ENCODE peak calls at places on chromosomes 3 and 15, in five cellular contexts. O is mucosa of descending colon, H is uterus, I is endothelial cell of umbilical vein, Q is HAP-1. A is an unnamed sample.

GRCh38 chr15:101187820-101188516 is 63.9 kb downstream of the CHSY1 start:
- DNase-seq in I (peak; percentile 88), O (no peak), H (no peak), Q (no peak), A (no peak)

GRCh38 chr3:72829701-72830100 is 18.5 kb downstream of the SHQ1 start:
- DNase-seq in H (no peak), O (no peak), I (no peak), Q (no peak), A (no peak)

GRCh38 chr15:38226867-38227266 is 25.8 kb upstream of the SPRED1 start:
- DNase-seq in I (peak; percentile 78), O (no peak), H (no peak), Q (no peak), A (no peak)

GRCh38 chr3:8607285-8608040 is 37.1 kb downstream of the SSUH2 start:
- DNase-seq in O (no peak), H (peak; percentile 55), I (peak; percentile 78), Q (no peak), A (peak; percentile 61)

GRCh38 chr3:126416943-126417342 is 22.2 kb downstream of the CFAP100 start:
- DNase-seq in I (no peak), H (no peak), Q (no peak), O (no peak), A (no peak)

GRCh38 chr3:107407355-107407754 is 30.1 kb downstream of the CCDC54 start:
- DNase-seq in I (no peak), H (no peak), Q (no peak), O (no peak), A (no peak)

GRCh38 chr3:38805765-38806386 is 10.1 kb downstream of the SCN10A start:
- DNase-seq in Q (peak; percentile 78), O (no peak), I (peak; percentile 74), H (no peak), A (no peak)

GRCh38 chr15:63077952-63078351 is 35.4 kb downstream of the TPM1 start:
- DNase-seq in H (no peak), Q (no peak), I (no peak), O (no peak), A (no peak)

GRCh38 chr3:169256791-169257522 is 406.6 kb downstream of the MECOM start:
- DNase-seq in I (no peak), H (no peak), O (no peak), Q (no peak), A (no peak)

GRCh38 chr15:58472221-58472620 is 40.4 kb downstream of the LIPC start:
- DNase-seq in H (no peak), I (no peak), Q (no peak), O (no peak), A (no peak)

GRCh38 chr3:181362378-181362777 is 349.3 kb upstream of the SOX2 start:
- DNase-seq in I (no peak), O (no peak), H (no peak), Q (no peak), A (no peak)

GRCh38 chr3:180102134-180102533 is 65.4 kb upstream of the PEX5L start:
- DNase-seq in O (no peak), I (no peak), H (no peak), Q (no peak), A (no peak)

GRCh38 chr15:33729648-33730047 is 238.6 kb upstream of the CHRM5 start:
- DNase-seq in O (no peak), H (no peak), I (peak; percentile 34), Q (no peak), A (no peak)

GRCh38 chr3:56135941-56136340 is 332.3 kb downstream of the ERC2 start:
- DNase-seq in H (no peak), Q (no peak), O (no peak), I (no peak), A (no peak)

GRCh38 chr3:41327718-41328117 is 128.4 kb downstream of the CTNNB1 start:
- DNase-seq in O (no peak), H (no peak), Q (no peak), I (no peak), A (no peak)

GRCh38 chr3:72728329-72728889 is 119.8 kb downstream of the SHQ1 start:
- DNase-seq in I (no peak), Q (no peak), O (no peak), H (no peak), A (no peak)

GRCh38 chr15:50940506-50940905 is 32.0 kb downstream of the AP4E1 start:
- DNase-seq in O (no peak), Q (no peak), I (peak; percentile 66), H (no peak), A (no peak)

GRCh38 chr15:101487060-101487459 is 2.4 kb downstream of the PCSK6 start:
- DNase-seq in O (no peak), H (no peak), Q (no peak), I (no peak), A (no peak)

GRCh38 chr3:14404396-14405119 is 2.2 kb downstream of the SLC6A6 start:
- DNase-seq in Q (peak; percentile 27), H (no peak), O (no peak), I (no peak), A (no peak)

GRCh38 chr3:100893108-100893507 is 100.1 kb downstream of the ABI3BP start:
- DNase-seq in O (no peak), H (no peak), Q (no peak), I (no peak), A (no peak)

GRCh38 chr3:160180581-160181216 is 44.5 kb upstream of the C3orf80 start:
- DNase-seq in O (no peak), H (peak; percentile 36), Q (no peak), I (peak; percentile 66), A (no peak)

GRCh38 chr3:165451671-165452070 is 255.5 kb upstream of the SLITRK3 start:
- DNase-seq in H (no peak), O (no peak), I (no peak), Q (no peak), A (no peak)
- H3K9me3 ChIP-seq in H (no peaks in the 10 kb centered on the region), O (no peaks in the 10 kb centered on the region), I (peaks cover 7% of the 10 kb centered on the region), Q (no peaks in the 10 kb centered on the region), A (no peaks in the 10 kb centered on the region)

GRCh38 chr15:25234831-25235230 is 204.0 kb downstream of the UBE3A start:
- DNase-seq in I (no peak), H (no peak), O (no peak), Q (no peak), A (peak; percentile 19)
- H3K9me3 ChIP-seq in I (peaks cover 8% of the 10 kb centered on the region), H (no peaks in the 10 kb centered on the region), O (peaks cover 95% of the 10 kb centered on the region), Q (no peaks in the 10 kb centered on the region), A (no peaks in the 10 kb centered on the region)

GRCh38 chr3:186382217-186382885 is 20.3 kb upstream of the DGKG start:
- DNase-seq in Q (no peak), I (no peak), O (no peak), H (no peak), A (no peak)

GRCh38 chr3:186380622-186381380 is 18.8 kb upstream of the DGKG start:
- DNase-seq in O (no peak), I (no peak), Q (no peak), H (no peak), A (no peak)

GRCh38 chr3:186385856-186386602 is 24.0 kb upstream of the DGKG start:
- DNase-seq in I (no peak), Q (no peak), O (no peak), H (no peak), A (no peak)

GRCh38 chr3:186381424-186382216 is 19.6 kb upstream of the DGKG start:
- DNase-seq in H (no peak), I (no peak), Q (no peak), O (no peak), A (no peak)

DNA sequence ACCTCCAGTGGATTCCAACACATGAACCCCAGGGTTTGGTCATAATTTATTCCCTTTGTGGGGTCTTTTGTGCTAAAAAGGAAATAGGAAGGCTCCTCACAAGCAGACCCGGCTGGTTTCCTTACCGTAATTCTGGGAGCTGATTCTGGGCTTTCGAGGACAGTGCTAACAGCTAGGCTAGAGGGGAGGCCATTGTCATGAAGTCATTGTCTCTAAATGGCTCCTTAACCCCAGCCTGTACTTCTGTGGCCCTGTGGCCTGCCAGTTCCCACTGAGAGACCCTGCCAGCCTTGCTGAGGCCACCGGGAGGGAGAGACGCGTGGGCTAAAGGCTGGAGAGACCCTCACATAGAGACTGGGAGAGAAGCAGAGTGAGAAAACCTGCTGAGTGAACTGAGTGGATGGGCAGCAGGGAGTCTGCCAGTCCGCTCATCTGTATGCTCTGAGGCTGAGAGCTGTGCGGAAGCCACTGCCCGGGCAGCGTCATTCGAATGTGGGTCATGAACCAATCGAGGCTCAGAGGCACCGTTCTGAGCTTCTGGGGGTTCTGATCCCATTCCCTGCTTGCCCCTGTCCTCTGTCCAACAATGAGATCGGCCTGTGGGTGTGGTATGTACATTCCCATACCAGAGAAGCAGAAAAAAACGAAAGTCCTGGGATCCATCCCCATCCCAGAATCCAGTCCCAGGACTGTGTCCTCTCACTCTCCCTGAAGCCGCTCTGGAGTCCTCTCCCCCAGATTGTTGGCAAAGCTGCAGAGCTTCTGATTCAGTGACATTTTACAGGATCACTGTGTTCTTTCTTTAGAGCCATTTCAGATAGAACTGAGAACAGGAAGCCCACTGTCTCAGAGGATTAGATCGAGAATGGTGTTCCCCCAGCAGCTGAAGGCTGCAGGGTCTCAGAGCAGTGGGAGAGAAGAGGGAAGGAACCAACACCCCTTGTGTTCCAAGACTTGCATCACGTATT is 21.3 kb upstream of the DGKG start:
- DNase-seq in H (no peak), Q (no peak), I (no peak), O (no peak), A (no peak)
- H3K9me3 ChIP-seq in H (no peaks in the 10 kb centered on the region), Q (no peaks in the 10 kb centered on the region), I (no peaks in the 10 kb centered on the region), O (no peaks in the 10 kb centered on the region), A (no peaks in the 10 kb centered on the region)

GRCh38 chr3:75737831-75738493 is 47.4 kb downstream of the ZNF717 start:
- DNase-seq in Q (no peak), I (peak; percentile 14), H (no peak), O (no peak), A (no peak)
- H3K9me3 ChIP-seq in Q (peaks cover 4% of the 10 kb centered on the region), I (peaks cover 19% of the 10 kb centered on the region), H (peaks cover 71% of the 10 kb centered on the region), O (peaks cover 94% of the 10 kb centered on the region), A (peaks cover 74% of the 10 kb centered on the region)

DNA sequence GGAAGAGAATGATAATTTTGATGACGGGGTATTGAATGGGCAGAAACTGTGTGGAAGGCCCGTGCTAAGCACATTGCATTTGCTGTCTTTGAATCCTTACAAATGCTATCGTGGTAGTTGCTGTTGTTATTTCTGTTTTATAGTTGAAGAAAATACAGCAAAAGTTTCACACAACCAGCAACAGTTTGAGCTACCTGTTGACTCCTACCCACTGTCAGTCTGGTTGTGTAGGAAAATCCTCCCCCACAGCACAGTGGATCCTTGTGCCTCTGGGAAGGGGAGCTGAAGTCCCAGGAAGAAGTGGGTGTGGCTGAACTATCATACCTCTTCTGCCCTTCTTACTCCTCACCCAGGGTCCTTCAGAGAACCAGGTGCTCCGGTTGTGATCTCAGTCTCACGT is 29.4 kb downstream of the MRAS start:
- DNase-seq in H (no peak), O (no peak), Q (no peak), I (no peak), A (no peak)
- H3K9me3 ChIP-seq in H (no peaks in the 10 kb centered on the region), O (no peaks in the 10 kb centered on the region), Q (no peaks in the 10 kb centered on the region), I (no peaks in the 10 kb centered on the region), A (no peaks in the 10 kb centered on the region)

A was measured in psoas muscle.